ENCODE peak calls at places on chromosomes 3 and 15, in five cellular contexts. W is H9; Y is CD8-positive, alpha-beta memory T cell; C is cardiac muscle cell; E is heart right ventricle. U is an unnamed sample. For H3K4me1, the result is how much of the 10 kb centered on the place peaks cover.

GRCh38 chr15:66882251-66883020 is 180.4 kb downstream of the SMAD6 start:
- DNase-seq in W (no peak), Y (no peak), C (no peak), E (no peak), U (no peak)

GRCh38 chr3:129311054-129311902 is 32.6 kb downstream of the HMCES start:
- DNase-seq in W (no peak), Y (no peak), C (no peak), E (no peak), U (no peak)

GRCh38 chr15:70259030-70259424 is 161.3 kb upstream of the TLE3 start:
- DNase-seq in W (no peak), Y (peak), C (peak), E (peak), U (peak)

GRCh38 chr3:40518848-40519247 is 5.9 kb upstream of the ZNF621 start:
- DNase-seq in W (no peak), Y (no peak), C (no peak), E (no peak), U (no peak)

GRCh38 chr3:53236112-53236841 is 19.5 kb downstream of the TKT start:
- DNase-seq in W (peak), Y (no peak), C (peak), E (peak), U (peak)

GRCh38 chr3:34183581-34184313 is 385.3 kb downstream of the PDCD6IP start:
- DNase-seq in W (no peak), Y (no peak), C (no peak), E (no peak), U (no peak)

GRCh38 chr15:39242345-39242744 is 338.5 kb upstream of the THBS1 start:
- DNase-seq in W (no peak), Y (no peak), C (no peak), E (peak), U (no peak)

GRCh38 chr3:142366434-142366833 is 81.4 kb downstream of the XRN1 start:
- DNase-seq in W (no peak), Y (no peak), C (no peak), E (no peak), U (peak)

GRCh38 chr15:51322622-51323296 is 15.6 kb downstream of the CYP19A1 start:
- DNase-seq in W (no peak), Y (no peak), C (no peak), E (peak), U (no peak)

GRCh38 chr15:52290329-52290728 is 5.3 kb downstream of the MYO5C start:
- DNase-seq in W (no peak), Y (no peak), C (no peak), E (no peak), U (no peak)

GRCh38 chr15:34716111-34716510 is 38.7 kb downstream of the GJD2 start:
- DNase-seq in W (no peak), Y (no peak), C (no peak), E (no peak), U (no peak)

GRCh38 chr3:25239042-25239441 is 189.0 kb upstream of the RARB start:
- DNase-seq in W (no peak), Y (no peak), C (no peak), E (no peak), U (no peak)
- H3K4me1 ChIP-seq in W (under half), Y (under half), C (under half), E (under half), U (under half)

DNA sequence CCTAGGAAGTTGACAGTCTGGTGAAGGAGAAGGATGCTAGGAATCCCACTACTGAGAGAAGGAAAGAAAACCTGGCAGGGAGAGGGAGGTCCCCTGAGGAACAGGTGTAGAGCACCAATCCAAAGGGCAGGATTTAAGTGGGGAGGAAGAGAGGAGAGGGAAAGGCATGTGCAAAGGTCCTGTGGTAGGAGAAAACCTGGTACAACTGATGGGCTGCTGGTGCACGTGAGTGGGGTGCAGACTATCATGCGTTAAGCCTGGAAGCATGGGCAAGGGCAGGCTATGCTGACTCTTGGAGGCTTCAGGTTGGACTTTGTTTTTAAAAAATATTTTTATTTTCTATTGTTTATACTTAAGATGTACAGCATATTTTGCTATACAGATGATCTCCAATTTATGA is 209.6 kb downstream of the PDZRN3 start:
- DNase-seq in W (no peak), Y (no peak), C (no peak), E (no peak), U (no peak)
- H3K4me1 ChIP-seq in W (under half), Y (under half), C (under half), E (under half), U (under half)

GRCh38 chr3:50635066-50635465 is 18.1 kb downstream of the MAPKAPK3 start:
- DNase-seq in W (no peak), Y (no peak), C (no peak), E (no peak), U (no peak)
- H3K4me1 ChIP-seq in W (under half), Y (half or more), C (under half), E (under half), U (under half)

GRCh38 chr15:99439524-99439835 is 126.3 kb upstream of the MEF2A start:
- DNase-seq in W (no peak), Y (no peak), C (no peak), E (no peak), U (no peak)
- H3K4me1 ChIP-seq in W (under half), Y (under half), C (under half), E (half or more), U (under half)

DNA sequence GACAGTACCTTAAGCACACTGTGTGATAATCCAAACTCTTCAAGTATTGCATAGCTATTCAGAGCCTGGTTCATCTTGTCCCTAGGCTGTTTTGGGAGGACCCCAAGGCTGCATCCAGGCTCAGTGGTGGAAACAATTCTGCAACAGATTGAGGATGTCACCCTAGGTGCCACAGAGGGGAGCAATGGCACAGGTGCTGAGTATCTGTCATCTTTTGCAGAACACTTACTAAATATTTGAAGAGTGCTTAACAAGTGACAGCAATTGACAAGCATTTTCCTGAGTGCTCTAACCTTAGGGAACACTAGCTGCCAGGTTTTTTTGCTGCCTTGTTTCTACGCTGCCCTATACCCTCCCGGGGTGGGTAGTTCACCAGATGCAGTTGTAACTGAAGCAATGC is 27.7 kb downstream of the STARD5 start:
- DNase-seq in W (no peak), Y (no peak), C (no peak), E (no peak), U (no peak)
- H3K4me1 ChIP-seq in W (under half), Y (half or more), C (under half), E (under half), U (under half)

GRCh38 chr15:63461230-63461629 is 43.2 kb upstream of the USP3 start:
- DNase-seq in W (peak), Y (no peak), C (peak), E (no peak), U (peak)
- H3K4me1 ChIP-seq in W (under half), Y (under half), C (under half), E (under half), U (under half)